ENCODE peak calls at places on chromosomes 16 and 17, in eight cellular contexts. M, S, G, B, H, Q, L and D are unnamed samples.

GRCh38 chr16:49455991-49456745 is 82.6 kb downstream of the C16orf78 start:
- DNase-seq in H (no peak), Q (no peak), S (no peak), L (no peak), G (peak), B (no peak), M (no peak), D (no peak)

GRCh38 chr16:12158428-12158827 is 181.9 kb downstream of the SNX29 start:
- DNase-seq in L (no peak), B (no peak), G (no peak), S (no peak), Q (no peak), M (no peak), H (peak), D (peak)

GRCh38 chr17:6435968-6436367 is 1.0 kb upstream of the AIPL1 start:
- DNase-seq in B (peak), Q (no peak), G (peak), M (peak), H (peak), S (peak), L (no peak), D (peak)

GRCh38 chr17:76572201-76572910 is 13.3 kb downstream of the ST6GALNAC2 start:
- DNase-seq in G (no peak), S (no peak), H (no peak), L (peak), Q (no peak), B (no peak), M (no peak), D (no peak)

GRCh38 chr17:79667121-79667715 is 56.4 kb upstream of the RBFOX3 start:
- DNase-seq in G (peak), Q (no peak), H (no peak), M (peak), L (no peak), S (no peak), B (no peak), D (no peak)

GRCh38 chr16:4138735-4139134 is 22.5 kb upstream of the ADCY9 start:
- DNase-seq in H (no peak), S (no peak), G (no peak), L (no peak), M (no peak), Q (no peak), B (no peak), D (no peak)

GRCh38 chr17:59101178-59101577 is 5.5 kb downstream of the TRIM37 start:
- DNase-seq in G (no peak), S (no peak), B (no peak), L (no peak), Q (no peak), H (no peak), M (no peak), D (no peak)

GRCh38 chr16:4021070-4021779 is 95.0 kb downstream of the ADCY9 start:
- DNase-seq in B (peak), G (no peak), H (no peak), M (peak), L (peak), S (no peak), Q (no peak), D (no peak)

GRCh38 chr17:16417896-16418683 is 2.7 kb downstream of the TRPV2 start:
- DNase-seq in M (no peak), G (peak), Q (no peak), S (no peak), L (no peak), H (no peak), B (no peak), D (peak)

GRCh38 chr17:49290690-49291326 is 60.2 kb upstream of the PHOSPHO1 start:
- DNase-seq in G (peak), M (no peak), B (no peak), Q (no peak), L (no peak), H (no peak), S (no peak), D (peak)

GRCh38 chr16:88781140-88782077 is 3.6 kb downstream of the PIEZO1 start:
- DNase-seq in S (no peak), L (no peak), H (no peak), G (no peak), Q (no peak), M (no peak), B (no peak), D (no peak)

DNA sequence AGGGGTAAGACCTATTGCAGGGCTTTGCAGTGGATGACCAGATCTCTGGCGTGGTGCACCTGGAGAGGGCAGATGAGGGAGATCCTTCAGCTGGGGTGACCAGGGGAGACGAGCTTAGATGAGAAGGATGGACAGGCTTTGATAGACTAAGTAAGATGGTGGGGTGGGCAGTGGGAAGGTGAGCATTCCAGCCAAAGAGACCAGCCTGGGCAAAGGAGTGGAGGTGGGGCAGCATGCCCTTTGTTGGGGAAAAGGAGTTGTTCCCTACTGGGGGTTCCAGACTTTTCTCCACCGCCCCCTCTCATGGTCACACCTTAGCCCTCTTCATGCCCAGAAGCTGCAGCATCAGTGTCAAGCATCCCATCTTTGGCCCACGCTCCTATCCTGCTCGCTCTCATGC is 27.6 kb downstream of the ANKRD40 start:
- DNase-seq in L (no peak), M (no peak), B (no peak), G (no peak), S (no peak), H (no peak), Q (no peak), D (no peak)
- H3K27ac ChIP-seq in L (no peak), M (no peak), B (no peak), G (no peak), S (no peak), H (no peak), Q (no peak), D (no peak)

GRCh38 chr17:40112191-40112590 is 9.6 kb upstream of the MSL1 start:
- DNase-seq in H (no peak), Q (no peak), B (no peak), M (no peak), S (no peak), G (no peak), L (peak), D (no peak)
- H3K27ac ChIP-seq in H (peak), Q (peak), B (peak), M (peak), S (no peak), G (no peak), L (peak), D (peak)

DNA sequence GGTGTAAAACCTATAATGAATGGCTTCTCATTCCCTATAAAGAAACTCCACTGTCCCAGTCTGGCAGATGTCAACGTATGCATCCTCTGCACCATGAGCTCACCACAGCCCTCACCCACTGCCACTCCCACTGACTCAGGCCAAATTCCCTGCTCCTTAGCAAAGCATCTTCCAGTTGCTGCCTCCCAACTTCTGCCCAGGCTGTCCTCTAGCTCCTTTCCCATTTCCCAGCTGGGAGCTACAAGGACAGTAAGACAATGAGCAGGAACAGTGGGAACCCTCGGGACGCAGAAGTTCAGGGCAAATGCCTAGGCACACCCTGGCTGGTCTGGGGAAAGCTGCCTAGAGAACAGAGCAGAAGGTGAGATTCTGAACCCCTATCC is 9.1 kb upstream of the THAP11 start:
- DNase-seq in S (no peak), G (peak), H (no peak), Q (no peak), L (no peak), M (no peak), B (no peak), D (no peak)
- H3K27ac ChIP-seq in S (peak), G (no peak), H (peak), Q (no peak), L (peak), M (no peak), B (peak), D (no peak)

GRCh38 chr17:57266842-57267241 is 10.5 kb downstream of the MSI2 start:
- DNase-seq in M (no peak), Q (no peak), B (no peak), S (no peak), H (no peak), L (no peak), G (peak), D (no peak)
- H3K27ac ChIP-seq in M (no peak), Q (no peak), B (no peak), S (no peak), H (peak), L (no peak), G (no peak), D (no peak)

GRCh38 chr17:15293558-15293957 is 28.4 kb upstream of the PMP22 start:
- DNase-seq in H (no peak), S (no peak), Q (no peak), G (no peak), L (no peak), M (no peak), B (no peak), D (no peak)
- H3K27ac ChIP-seq in H (no peak), S (no peak), Q (no peak), G (no peak), L (no peak), M (no peak), B (no peak), D (no peak)

GRCh38 chr16:10297341-10298006 is 88.4 kb upstream of the ATF7IP2 start:
- DNase-seq in M (no peak), B (no peak), Q (no peak), S (no peak), H (no peak), G (peak), L (no peak), D (no peak)
- H3K27ac ChIP-seq in M (no peak), B (no peak), Q (no peak), S (no peak), H (no peak), G (no peak), L (no peak), D (no peak)

GRCh38 chr16:66007717-66008116 is 358.8 kb upstream of the CDH5 start:
- DNase-seq in S (peak), L (no peak), H (no peak), Q (no peak), M (no peak), B (no peak), G (peak), D (peak)
- H3K27ac ChIP-seq in S (no peak), L (no peak), H (no peak), Q (no peak), M (no peak), B (no peak), G (no peak), D (no peak)

GRCh38 chr17:9568004-9568403 is 7.6 kb downstream of the STX8 start:
- DNase-seq in S (no peak), M (no peak), Q (no peak), H (no peak), B (no peak), G (no peak), L (no peak), D (no peak)
- H3K27ac ChIP-seq in S (no peak), M (no peak), Q (no peak), H (no peak), B (no peak), G (no peak), L (no peak), D (no peak)